ENCODE peak calls at places on chromosomes 16 and 17, in six cellular contexts. Q is activated T-cell treated with anti-CD3 and anti-CD28 coated beads, Interleukin-2, amount 50 U/mL, for 72 hours; Z is cardiac muscle cell; L is EL; X is hippocampal formation; G is hypothalamus. B is an unnamed sample.

GRCh38 chr16:86664518-86665318 is 86.4 kb downstream of the FOXL1 start:
- DNase-seq in Q (peak; percentile 85), Z (no peak), L (peak; percentile 99), X (no peak), G (no peak), B (no peak)

GRCh38 chr17:10429416-10430045 is 7.8 kb upstream of the MYH8 start:
- DNase-seq in Q (no peak), Z (no peak), L (peak; percentile 63), X (no peak), G (no peak), B (no peak)

GRCh38 chr16:19959736-19960135 is 75.1 kb upstream of the GPRC5B start:
- DNase-seq in Q (no peak), Z (no peak), L (no peak), X (no peak), G (no peak), B (no peak)

GRCh38 chr16:78469787-78470186 is 370.3 kb downstream of the WWOX start:
- DNase-seq in Q (no peak), Z (no peak), L (no peak), X (no peak), G (no peak), B (no peak)

GRCh38 chr16:89343501-89344291 is 126.2 kb downstream of the ZNF778 start:
- DNase-seq in Q (no peak), Z (no peak), L (peak; percentile 45), X (no peak), G (no peak), B (no peak)

GRCh38 chr16:56246051-56246817 is 54.9 kb downstream of the GNAO1 start:
- DNase-seq in Q (no peak), Z (peak; percentile 62), L (peak; percentile 93), X (peak; percentile 92), G (peak; percentile 47), B (peak; percentile 94)

GRCh38 chr16:27748868-27749546 is 199.1 kb downstream of the KATNIP start:
- DNase-seq in Q (peak; percentile 36), Z (peak; percentile 71), L (peak; percentile 92), X (peak; percentile 25), G (peak; percentile 46), B (peak; percentile 69)

GRCh38 chr17:2150871-2151270 is 96.0 kb downstream of the HIC1 start:
- DNase-seq in Q (no peak), Z (no peak), L (no peak), X (no peak), G (no peak), B (no peak)

GRCh38 chr16:2913603-2914002 is 1.9 kb downstream of the FLYWCH1 start:
- DNase-seq in Q (no peak), Z (no peak), L (no peak), X (no peak), G (no peak), B (no peak)

GRCh38 chr16:19294156-19294649 is 8.7 kb downstream of the CLEC19A start:
- DNase-seq in Q (peak; percentile 56), Z (no peak), L (no peak), X (peak; percentile 37), G (no peak), B (peak; percentile 81)

GRCh38 chr17:63476857-63477470 is at the start of gene ACE:
- DNase-seq in Q (peak; percentile 46), Z (peak; percentile 64), L (peak; percentile 32), X (no peak), G (no peak), B (no peak)

GRCh38 chr16:80174416-80174815 is 366.4 kb upstream of the DYNLRB2 start:
- DNase-seq in Q (no peak), Z (no peak), L (peak; percentile 91), X (no peak), G (no peak), B (no peak)

GRCh38 chr17:34672176-34672785 is 92.9 kb downstream of the TMEM132E start:
- DNase-seq in Q (no peak), Z (no peak), L (no peak), X (no peak), G (no peak), B (no peak)

GRCh38 chr17:7222972-7223292 is 3.2 kb downstream of the ACADVL start:
- DNase-seq in Q (no peak), Z (no peak), L (no peak), X (no peak), G (no peak), B (no peak)

GRCh38 chr17:63431939-63432804 is 13.9 kb downstream of the CYB561 start:
- DNase-seq in Q (no peak), Z (peak; percentile 47), L (peak; percentile 62), X (no peak), G (no peak), B (no peak)

GRCh38 chr16:48165961-48166578 is 10.3 kb upstream of the ABCC12 start:
- DNase-seq in Q (no peak), Z (no peak), L (peak; percentile 61), X (no peak), G (no peak), B (no peak)

GRCh38 chr17:50582741-50583140 is 22.2 kb downstream of the CACNA1G start:
- DNase-seq in Q (no peak), Z (peak; percentile 72), L (no peak), X (no peak), G (no peak), B (no peak)

GRCh38 chr16:31453255-31454204 is 5.8 kb upstream of the ARMC5 start:
- DNase-seq in Q (no peak), Z (peak; percentile 23), L (peak; percentile 59), X (no peak), G (no peak), B (no peak)

GRCh38 chr16:8962393-8963009 is 1.2 kb downstream of the USP7 start:
- DNase-seq in Q (peak; percentile 49), Z (peak; percentile 42), L (peak; percentile 10), X (no peak), G (no peak), B (no peak)

GRCh38 chr16:50024684-50025543 is at the start of gene CNEP1R1:
- DNase-seq in Q (peak; percentile 95), Z (peak; percentile 96), L (peak; percentile 95), X (peak; percentile 98), G (peak; percentile 88), B (peak; percentile 97)

GRCh38 chr16:87216824-87217205 is 100.4 kb downstream of the C16orf95 start:
- DNase-seq in Q (no peak), Z (no peak), L (peak; percentile 60), X (no peak), G (no peak), B (no peak)

GRCh38 chr16:56477096-56477878 is 25.9 kb downstream of the OGFOD1 start:
- DNase-seq in Q (no peak), Z (no peak), L (peak; percentile 87), X (no peak), G (no peak), B (peak; percentile 37)

GRCh38 chr16:70529051-70529777 is 5.6 kb downstream of the SF3B3 start:
- DNase-seq in Q (no peak), Z (no peak), L (peak; percentile 74), X (peak; percentile 47), G (no peak), B (peak; percentile 25)

GRCh38 chr17:34711646-34712045 is 132.3 kb downstream of the TMEM132E start:
- DNase-seq in Q (no peak), Z (no peak), L (no peak), X (peak; percentile 7), G (no peak), B (peak; percentile 47)

GRCh38 chr16:29825145-29826044 is 5.1 kb downstream of the MVP start:
- DNase-seq in Q (peak; percentile 74), Z (no peak), L (peak; percentile 87), X (peak; percentile 29), G (peak; percentile 59), B (no peak)

GRCh38 chr16:50680907-50681885 is at the start of gene SNX20:
- DNase-seq in Q (peak; percentile 71), Z (no peak), L (no peak), X (no peak), G (no peak), B (peak; percentile 46)

GRCh38 chr17:61366715-61367413 is 32.8 kb upstream of the TBX2 start:
- DNase-seq in Q (no peak), Z (peak; percentile 96), L (no peak), X (no peak), G (no peak), B (no peak)

GRCh38 chr16:58459344-58460218 is 40.4 kb upstream of the NDRG4 start:
- DNase-seq in Q (peak; percentile 72), Z (no peak), L (peak; percentile 44), X (no peak), G (no peak), B (no peak)

GRCh38 chr17:1573932-1574696 is 11.5 kb upstream of the PITPNA start:
- DNase-seq in Q (peak; percentile 81), Z (peak; percentile 93), L (peak; percentile 76), X (no peak), G (peak; percentile 45), B (peak; percentile 74)